ENCODE peak calls at places on chromosome 17, in four cellular contexts. A is fibroblast of villous mesenchyme, W is HFF-Myc, R is AG04450. B is an unnamed sample.

GRCh38 chr17:82020874-82021727 is 1.6 kb downstream of the CENPX start:
- DNase-seq in W (no peak), A (peak), R (peak), B (peak)

GRCh38 chr17:54527941-54528340 is 372.7 kb upstream of the TOM1L1 start:
- DNase-seq in A (no peak), R (no peak), W (no peak), B (no peak)

GRCh38 chr17:36117505-36118382 is 14.1 kb downstream of the CCL4 start:
- DNase-seq in A (no peak), R (no peak), W (no peak), B (no peak)

GRCh38 chr17:60720763-60721531 is 43.3 kb downstream of the BCAS3 start:
- DNase-seq in W (peak), R (peak), A (peak), B (peak)

GRCh38 chr17:45705123-45706009 is 78.8 kb upstream of the CRHR1 start:
- DNase-seq in W (no peak), A (no peak), R (no peak), B (peak)

GRCh38 chr17:15260376-15261062 is 4.6 kb downstream of the PMP22 start:
- DNase-seq in R (peak), A (peak), W (peak), B (peak)

GRCh38 chr17:66494023-66494803 is 191.8 kb downstream of the PRKCA start:
- DNase-seq in W (peak), R (peak), A (peak), B (peak)

GRCh38 chr17:40901981-40902862 is 17.2 kb upstream of the KRT20 start:
- DNase-seq in A (peak), W (no peak), R (no peak), B (peak)

GRCh38 chr17:50872710-50873424 is 6.7 kb upstream of the TOB1 start:
- DNase-seq in A (peak), R (no peak), W (peak), B (peak)

GRCh38 chr17:28092109-28092508 is 49.6 kb downstream of the NLK start:
- DNase-seq in W (no peak), R (no peak), A (no peak), B (no peak)

GRCh38 chr17:15039366-15039765 is 225.8 kb downstream of the PMP22 start:
- DNase-seq in A (no peak), R (no peak), W (no peak), B (peak)

GRCh38 chr17:16215002-16215272 is 397 bp downstream of the NCOR1 start:
- DNase-seq in A (peak), R (no peak), W (no peak), B (peak)

GRCh38 chr17:41777157-41777578 is 9.3 kb downstream of the JUP start:
- DNase-seq in W (no peak), A (no peak), R (no peak), B (no peak)

GRCh38 chr17:45702666-45703266 is 81.4 kb upstream of the CRHR1 start:
- DNase-seq in R (no peak), W (no peak), A (peak), B (peak)

GRCh38 chr17:79187186-79187585 is 112.6 kb downstream of the ENGASE start:
- DNase-seq in W (no peak), R (no peak), A (no peak), B (no peak)

GRCh38 chr17:66783656-66784381 is 51.1 kb upstream of the CACNG5 start:
- DNase-seq in R (no peak), W (no peak), A (no peak), B (no peak)

GRCh38 chr17:67127925-67128324 is 83.6 kb downstream of the CACNG1 start:
- DNase-seq in R (no peak), A (no peak), W (no peak), B (no peak)

GRCh38 chr17:69716571-69716970 is 302.1 kb downstream of the MAP2K6 start:
- DNase-seq in A (peak), W (no peak), R (no peak), B (peak)

GRCh38 chr17:81821603-81822311 is 11.3 kb downstream of the MCRIP1 start:
- DNase-seq in W (no peak), A (peak), R (no peak), B (peak)

GRCh38 chr17:329794-330420 is 22.7 kb downstream of the RPH3AL start:
- DNase-seq in W (no peak), R (no peak), A (no peak), B (no peak)

GRCh38 chr17:36869856-36870617 is 67.2 kb upstream of the LHX1 start:
- DNase-seq in W (no peak), R (no peak), A (peak), B (peak)

GRCh38 chr17:70961341-70961740 is 792.0 kb downstream of the KCNJ2 start:
- DNase-seq in R (peak), A (no peak), W (no peak), B (no peak)

GRCh38 chr17:61689610-61690180 is 98.7 kb upstream of the NACA2 start:
- DNase-seq in R (no peak), W (peak), A (peak), B (peak)

GRCh38 chr17:65417406-65418221 is 143.8 kb downstream of the AXIN2 start:
- DNase-seq in A (peak), W (peak), R (no peak), B (peak)

GRCh38 chr17:66466933-66467367 is 164.5 kb downstream of the PRKCA start:
- DNase-seq in R (peak), W (peak), A (peak), B (peak)

GRCh38 chr17:54418467-54418866 is 482.2 kb upstream of the TOM1L1 start:
- DNase-seq in R (no peak), A (no peak), W (no peak), B (no peak)

GRCh38 chr17:19418312-19418992 is 7.4 kb downstream of the RNF112 start:
- DNase-seq in R (no peak), A (peak), W (no peak), B (peak)

GRCh38 chr17:52660692-52661091 is 502.2 kb upstream of the CA10 start:
- DNase-seq in A (no peak), W (no peak), R (no peak), B (no peak)

GRCh38 chr17:2048805-2049204 is 6.1 kb upstream of the HIC1 start:
- DNase-seq in R (no peak), A (no peak), W (no peak), B (no peak)

GRCh38 chr17:43956222-43956621 is 2.5 kb upstream of the PYY start:
- DNase-seq in A (no peak), W (no peak), R (no peak), B (no peak)

GRCh38 chr17:50721194-50722010 is 2.0 kb downstream of the LUC7L3 start:
- DNase-seq in W (no peak), R (no peak), A (peak), B (no peak)

GRCh38 chr17:68519911-68520310 is 7.7 kb downstream of the PRKAR1A start:
- DNase-seq in A (no peak), R (no peak), W (no peak), B (no peak)

GRCh38 chr17:64773836-64774761 is 112.0 kb upstream of the SMURF2 start:
- DNase-seq in A (peak), W (peak), R (peak), B (peak)

GRCh38 chr17:57366558-57367351 is 110.4 kb downstream of the MSI2 start:
- DNase-seq in W (no peak), R (no peak), A (no peak), B (no peak)

GRCh38 chr17:76189247-76189646 is 48.2 kb upstream of the FOXJ1 start:
- DNase-seq in R (no peak), A (no peak), W (no peak), B (no peak)

GRCh38 chr17:46771601-46772012 is 46.9 kb downstream of the WNT3 start:
- DNase-seq in R (no peak), A (peak), W (no peak), B (no peak)

GRCh38 chr17:29143894-29144293 is 36.3 kb downstream of the MYO18A start:
- DNase-seq in R (no peak), W (no peak), A (peak), B (peak)

GRCh38 chr17:52384695-52385094 is 226.2 kb upstream of the CA10 start:
- DNase-seq in R (no peak), A (no peak), W (no peak), B (no peak)

GRCh38 chr17:31511176-31511540 is 119.7 kb downstream of the RAB11FIP4 start:
- DNase-seq in R (no peak), A (no peak), W (no peak), B (no peak)

DNA sequence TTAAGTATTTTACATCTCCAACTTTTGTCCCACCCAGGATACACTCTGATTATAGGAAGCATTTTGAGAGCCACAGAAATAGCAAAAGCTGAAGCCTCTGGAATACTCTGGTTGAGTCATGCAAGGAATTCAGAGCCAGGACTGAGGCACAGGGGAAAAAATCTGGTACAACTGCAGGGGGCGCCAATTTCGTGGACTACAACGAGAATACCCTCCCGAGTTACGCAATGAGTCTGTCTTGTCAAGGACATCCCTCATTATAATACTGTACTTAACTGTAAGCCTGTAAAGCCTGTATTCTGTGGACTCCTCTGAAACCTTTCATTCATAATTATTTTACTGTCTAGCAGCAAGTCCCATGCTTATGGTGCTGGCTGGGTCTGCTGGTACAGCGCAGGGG is 7.8 kb downstream of the HOXB1 start:
- DNase-seq in R (no peak), W (no peak), A (no peak), B (no peak)
- TF ChIP-seq CTCF in R (peak), W (peak), A (peak), B (peak)

GRCh38 chr17:48998557-48999440 is 1.6 kb downstream of the IGF2BP1 start:
- DNase-seq in R (no peak), A (peak), W (no peak), B (no peak)
- H3K4me3 ChIP-seq in R (peak), A (peak), W (peak), B (peak)

DNA sequence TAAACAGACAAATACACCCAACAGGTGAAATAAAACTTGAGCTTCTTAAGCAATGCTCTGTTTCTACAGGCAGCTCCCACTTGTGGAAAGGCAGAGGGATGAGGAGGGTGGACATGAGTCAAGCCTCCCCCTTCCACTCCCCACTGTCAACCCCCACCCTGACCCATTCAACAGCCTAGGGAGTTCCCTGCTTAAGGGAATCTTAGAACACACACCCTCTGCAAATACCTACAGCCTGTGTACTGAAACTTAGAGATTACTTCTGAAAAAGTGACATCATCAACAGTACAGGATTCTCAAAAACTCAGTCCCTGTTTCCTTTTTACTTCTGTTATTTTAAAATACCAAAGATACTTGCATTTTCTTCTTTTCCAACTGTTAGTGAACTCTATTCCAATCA is 345.4 kb downstream of the SOX9 start:
- DNase-seq in A (peak), R (no peak), W (no peak), B (peak)
- TF ChIP-seq CTCF in A (no peak), R (peak), W (no peak), B (no peak)

GRCh38 chr17:17783825-17784598 is 52.8 kb downstream of the SREBF1 start:
- DNase-seq in W (no peak), A (peak), R (no peak), B (no peak)

GRCh38 chr17:17780941-17781590 is 55.7 kb downstream of the SREBF1 start:
- DNase-seq in A (peak), W (peak), R (peak), B (peak)

GRCh38 chr17:17783121-17783824 is 53.5 kb downstream of the SREBF1 start:
- DNase-seq in W (no peak), A (peak), R (no peak), B (peak)

GRCh38 chr17:17782425-17783120 is 54.2 kb downstream of the SREBF1 start:
- DNase-seq in W (no peak), A (no peak), R (no peak), B (peak)

DNA sequence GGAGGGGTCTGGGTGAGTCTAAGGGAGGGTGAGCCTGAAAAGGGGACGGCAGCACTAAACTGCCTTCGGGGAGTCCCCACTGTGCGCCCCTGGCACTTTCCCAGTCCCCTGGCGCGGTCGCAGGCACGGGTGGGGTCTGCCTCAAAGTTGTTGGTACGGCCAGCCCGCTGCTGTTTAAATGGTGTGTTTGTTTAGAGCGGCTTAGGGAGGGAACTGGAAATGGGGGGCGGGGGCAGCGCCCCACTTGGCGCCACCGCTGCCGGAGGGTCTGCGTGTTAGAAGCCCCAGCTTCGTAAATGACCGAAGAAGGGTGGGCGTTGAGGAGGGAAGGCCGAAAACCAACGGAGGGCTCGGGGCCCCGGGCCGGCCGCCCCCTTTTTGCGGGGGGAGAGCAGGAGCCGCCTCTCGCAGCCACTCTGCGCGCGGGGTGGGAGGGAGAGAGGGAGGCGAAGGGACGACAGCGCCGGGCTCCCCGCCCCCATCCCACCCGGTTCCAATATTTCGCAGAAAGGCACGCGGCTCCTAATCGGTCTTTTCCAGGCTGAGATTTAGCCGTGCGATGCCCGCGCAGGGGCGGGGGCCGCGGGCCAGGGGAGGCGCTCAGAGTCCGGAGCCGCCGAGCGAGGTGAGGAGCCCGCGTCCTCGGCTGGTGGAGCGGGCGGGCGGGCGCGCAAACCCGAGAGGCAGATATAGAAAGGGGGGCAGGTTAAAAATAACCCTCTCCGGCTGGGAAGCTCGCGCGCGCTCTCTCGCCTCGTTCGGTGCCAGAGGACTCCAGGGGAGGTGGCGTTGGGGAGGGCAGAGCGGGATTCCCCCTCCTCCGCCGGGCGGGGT is 55.0 kb downstream of the SREBF1 start:
- DNase-seq in W (no peak), R (no peak), A (peak), B (peak)
- H3K4me3 ChIP-seq in W (peak), R (peak), A (peak), B (peak)

GRCh38 chr17:33778505-33779398 is 476.3 kb upstream of the CCL2 start:
- DNase-seq in W (peak), R (peak), A (peak), B (peak)

GRCh38 chr17:33776903-33777302 is 478.2 kb upstream of the CCL2 start:
- DNase-seq in R (no peak), W (no peak), A (no peak), B (no peak)

GRCh38 chr17:33785281-33785680 is 469.8 kb upstream of the CCL2 start:
- DNase-seq in R (no peak), W (no peak), A (no peak), B (no peak)

GRCh38 chr17:33777674-33778073 is 477.4 kb upstream of the CCL2 start:
- DNase-seq in W (no peak), R (no peak), A (no peak), B (no peak)

DNA sequence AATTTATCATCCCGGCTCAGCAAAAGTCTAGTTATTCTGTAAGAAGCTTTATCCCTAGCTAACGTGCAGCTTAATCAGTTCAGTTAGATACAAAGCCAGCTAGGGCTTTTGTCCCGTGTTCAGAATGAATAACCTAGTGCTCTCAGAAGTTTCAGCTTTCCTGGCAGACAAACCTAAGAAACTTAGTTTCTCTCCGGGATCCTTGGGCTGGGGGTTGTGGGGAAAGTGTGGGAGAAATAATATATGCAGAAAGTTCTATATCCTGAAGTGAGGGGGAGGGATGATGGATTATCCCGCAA is 475.7 kb upstream of the CCL2 start:
- DNase-seq in A (no peak), R (no peak), W (no peak), B (no peak)
- TF ChIP-seq CTCF in A (no peak), R (no peak), W (no peak), B (no peak)

GRCh38 chr17:7015587-7016020 is 3.2 kb downstream of the RNASEK start:
- DNase-seq in A (no peak), R (no peak), W (no peak), B (peak)
- H3K4me3 ChIP-seq in A (peak), R (peak), W (peak), B (peak)

GRCh38 chr17:74872313-74873035 is at the start of gene FDXR:
- DNase-seq in A (no peak), R (no peak), W (no peak), B (no peak)
- TF ChIP-seq CTCF in A (no peak), R (no peak), W (no peak), B (no peak)

GRCh38 chr17:7538050-7538449 is 10.8 kb upstream of the TNFSF12 start:
- DNase-seq in R (no peak), A (no peak), W (no peak), B (no peak)
- H3K4me3 ChIP-seq in R (no peak), A (no peak), W (no peak), B (no peak)

DNA sequence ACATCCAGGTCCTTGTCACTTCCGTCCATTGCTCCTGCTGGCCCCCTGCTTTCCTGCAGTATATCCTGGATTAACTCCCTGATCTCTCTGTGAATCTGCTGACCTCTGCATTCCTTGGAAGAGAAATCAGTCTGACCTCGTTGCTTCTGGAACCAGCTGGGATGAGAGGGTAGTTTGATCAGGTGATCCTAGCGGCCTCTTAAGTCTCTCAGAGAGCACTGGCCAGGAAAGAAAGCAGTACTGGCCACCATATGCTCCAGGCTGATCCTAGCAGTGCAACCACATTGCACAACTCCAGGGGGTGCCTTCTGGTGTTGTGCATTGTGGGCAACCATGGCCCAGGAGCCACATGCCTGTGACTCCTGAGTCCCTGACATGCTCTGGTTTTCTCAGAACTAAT is 79.2 kb downstream of the ARHGAP23 start:
- DNase-seq in R (no peak), A (peak), W (no peak), B (no peak)
- TF ChIP-seq CTCF in R (no peak), A (peak), W (no peak), B (no peak)

GRCh38 chr17:4501295-4501949 is 2.7 kb downstream of the SPNS2 start:
- DNase-seq in A (no peak), R (no peak), W (no peak), B (no peak)
- H3K4me3 ChIP-seq in A (no peak), R (no peak), W (no peak), B (no peak)